ENCODE peak calls at places on chromosomes 16 and 17, in four cellular contexts. W, R, F and S are unnamed samples.
A peak's percentile ranks its signal among the peaks of the same experiment; 100 is the strongest.

GRCh38 chr16:67964477-67965131 is 3.8 kb downstream of the SLC12A4 start:
- DNase-seq in W (no peak), R (no peak), F (no peak), S (no peak)

GRCh38 chr16:4233431-4233830 is 8.4 kb downstream of the SRL start:
- DNase-seq in R (no peak), F (no peak), W (no peak), S (no peak)

GRCh38 chr17:38605230-38605851 is 411 bp downstream of the SRCIN1 start:
- DNase-seq in F (no peak), R (no peak), W (peak; percentile 82), S (no peak)

GRCh38 chr17:28747046-28747691 is 3.4 kb downstream of the TRAF4 start:
- DNase-seq in R (peak; percentile 42), F (no peak), W (peak; percentile 74), S (no peak)

GRCh38 chr16:58021661-58022551 is 3.6 kb upstream of the MMP15 start:
- DNase-seq in R (no peak), W (no peak), F (no peak), S (no peak)

GRCh38 chr17:73197141-73197540 is 4.3 kb downstream of the COG1 start:
- DNase-seq in W (no peak), F (no peak), R (no peak), S (no peak)

GRCh38 chr17:20159406-20160075 is 150.4 kb downstream of the SPECC1 start:
- DNase-seq in R (no peak), W (no peak), F (no peak), S (no peak)

GRCh38 chr17:66655861-66656260 is 179.1 kb upstream of the CACNG5 start:
- DNase-seq in R (peak; percentile 17), F (no peak), W (no peak), S (no peak)

GRCh38 chr17:70307430-70307829 is 138.1 kb downstream of the KCNJ2 start:
- DNase-seq in R (no peak), F (no peak), W (no peak), S (no peak)

GRCh38 chr17:69551212-69552010 is 136.9 kb downstream of the MAP2K6 start:
- DNase-seq in R (no peak), W (no peak), F (no peak), S (no peak)

GRCh38 chr17:79930786-79931516 is 91.7 kb upstream of the CBX4 start:
- DNase-seq in F (no peak), R (no peak), W (peak; percentile 58), S (no peak)

GRCh38 chr16:48558269-48558915 is 51.6 kb downstream of the N4BP1 start:
- DNase-seq in W (no peak), F (no peak), R (no peak), S (no peak)

GRCh38 chr16:28213396-28213795 is 1.6 kb upstream of the XPO6 start:
- DNase-seq in W (no peak), F (no peak), R (no peak), S (no peak)

GRCh38 chr16:28212532-28212873 is 738 bp upstream of the XPO6 start:
- DNase-seq in R (no peak), F (no peak), W (no peak), S (no peak)

GRCh38 chr16:28210979-28211505 is 723 bp downstream of the XPO6 start:
- DNase-seq in F (no peak), W (peak; percentile 58), R (peak; percentile 73), S (peak; percentile 35)

GRCh38 chr16:28210264-28210663 is 1.5 kb downstream of the XPO6 start:
- DNase-seq in W (no peak), F (no peak), R (no peak), S (no peak)

GRCh38 chr16:28211758-28212531 is at the start of gene XPO6:
- DNase-seq in W (peak; percentile 95), F (no peak), R (peak; percentile 98), S (peak; percentile 86)
- TF ChIP-seq POLR2AphosphoS5 in W (peak; percentile 48), F (no peak), R (no peak), S (peak; percentile 25)

GRCh38 chr17:7654832-7655540 is 4.3 kb downstream of the ATP1B2 start:
- DNase-seq in W (no peak), R (no peak), F (no peak), S (no peak)

GRCh38 chr17:7652659-7653343 is 2.1 kb downstream of the ATP1B2 start:
- DNase-seq in F (no peak), W (no peak), R (no peak), S (no peak)

GRCh38 chr17:7651097-7651958 is 602 bp downstream of the ATP1B2 start:
- DNase-seq in F (no peak), W (peak; percentile 37), R (peak; percentile 50), S (no peak)

GRCh38 chr17:7651959-7652658 is 1.4 kb downstream of the ATP1B2 start:
- DNase-seq in W (peak; percentile 57), F (no peak), R (no peak), S (no peak)

DNA sequence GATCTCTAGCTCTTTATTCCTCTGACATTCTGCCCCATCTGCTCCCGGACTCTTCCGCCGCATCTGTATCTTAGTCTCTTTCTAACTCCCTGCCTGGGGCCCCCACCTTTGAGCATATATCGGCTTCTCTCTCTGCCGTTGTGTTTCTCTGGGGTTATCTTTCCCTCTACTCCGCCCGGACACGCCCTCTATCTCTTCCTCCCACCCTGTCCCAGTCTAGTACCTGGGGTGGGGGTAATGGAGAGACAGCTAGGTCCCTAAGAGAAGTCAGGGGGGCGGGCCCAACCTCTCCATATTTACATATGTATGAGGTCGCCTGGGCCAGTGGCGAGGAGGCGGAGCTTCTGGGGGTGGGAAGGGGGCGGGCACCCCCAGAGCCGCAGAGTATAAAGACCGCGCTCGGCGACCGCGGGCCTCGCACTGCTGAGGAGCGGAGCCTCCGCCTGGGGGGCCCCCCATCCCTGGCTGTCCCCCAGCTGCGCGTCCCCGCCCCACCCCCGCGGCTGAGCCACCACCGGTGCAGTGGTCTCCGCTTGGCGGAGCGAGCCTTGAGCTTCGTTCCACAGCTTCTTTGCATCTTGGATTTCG is at the start of gene ATP1B2:
- DNase-seq in F (no peak), W (peak; percentile 99), R (peak; percentile 94), S (peak; percentile 67)
- TF ChIP-seq JUNB in F (no peak), W (no peak), R (no peak), S (no peak)

DNA sequence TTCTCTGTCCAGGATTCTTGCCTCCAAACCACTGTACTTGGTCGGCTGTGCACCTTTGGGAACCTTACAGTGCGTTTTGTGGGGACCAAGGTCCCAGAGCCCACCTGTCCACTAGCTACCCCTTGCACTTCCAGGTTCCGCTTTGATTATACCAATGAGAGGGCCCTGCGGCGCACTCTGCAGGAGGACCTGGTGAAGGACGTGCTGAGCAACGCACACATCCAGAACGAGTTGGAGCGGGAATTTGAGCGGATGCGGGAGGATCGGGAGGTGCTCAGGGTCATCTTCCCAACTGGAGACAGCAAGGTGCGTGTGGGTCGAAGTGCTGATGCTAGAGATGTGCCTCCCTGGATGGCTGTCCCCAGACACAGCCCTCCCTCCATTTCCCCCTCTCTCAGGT is 18.8 kb downstream of the POLR2A start:
- DNase-seq in W (peak; percentile 78), F (no peak), R (no peak), S (no peak)
- TF ChIP-seq POLR2AphosphoS5 in W (no peak), F (no peak), R (no peak), S (no peak)

GRCh38 chr17:17035920-17036319 is 6.3 kb upstream of the MPRIP start:
- DNase-seq in R (no peak), W (no peak), F (no peak), S (no peak)

GRCh38 chr17:17034496-17035066 is 7.7 kb upstream of the MPRIP start:
- DNase-seq in W (no peak), F (no peak), R (no peak), S (no peak)

GRCh38 chr17:17036520-17036998 is 5.7 kb upstream of the MPRIP start:
- DNase-seq in W (no peak), R (no peak), F (no peak), S (no peak)

GRCh38 chr17:17034028-17034427 is 8.2 kb upstream of the MPRIP start:
- DNase-seq in F (no peak), R (no peak), W (no peak), S (no peak)

GRCh38 chr17:17035490-17035889 is 6.8 kb upstream of the MPRIP start:
- DNase-seq in F (no peak), W (no peak), R (no peak), S (no peak)
- TF ChIP-seq JUNB in F (no peak), W (no peak), R (no peak), S (no peak)

DNA sequence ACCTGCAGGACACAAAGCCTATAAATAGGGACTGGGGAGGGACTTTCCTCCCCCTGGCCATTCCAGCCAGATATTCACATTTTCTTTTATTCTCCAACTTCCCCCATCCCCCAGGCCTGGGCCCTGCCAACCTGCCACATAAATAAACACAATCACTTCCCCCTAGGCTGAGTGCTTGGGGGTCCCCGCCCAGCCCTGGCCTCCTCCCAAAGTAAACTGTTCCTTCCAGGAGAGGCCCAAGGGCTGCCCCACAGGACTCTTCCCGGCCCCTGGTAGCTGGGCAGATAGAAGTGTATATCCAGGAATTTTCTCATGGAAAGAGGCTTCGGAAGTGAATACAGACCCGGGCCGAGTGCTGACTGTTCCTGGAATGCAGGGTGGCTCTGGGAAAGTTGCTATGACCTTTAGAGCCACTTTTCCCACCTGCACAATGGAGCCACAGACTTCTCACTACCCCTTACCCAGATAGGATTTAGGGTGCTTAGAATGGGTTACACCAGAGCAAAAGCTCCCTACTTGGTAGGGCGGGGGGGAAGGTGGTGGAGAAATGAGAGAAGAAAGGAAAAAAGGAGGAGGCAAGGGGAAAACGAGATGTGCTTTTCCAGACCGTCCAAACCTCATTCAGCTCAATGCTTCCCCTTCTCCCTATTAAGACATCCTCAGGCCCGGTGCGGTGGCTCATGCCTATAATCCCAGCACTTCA is 8.5 kb downstream of the CSF3 start:
- DNase-seq in R (no peak), F (no peak), W (no peak), S (no peak)
- TF ChIP-seq POLR2AphosphoS5 in R (no peak), F (no peak), W (no peak), S (no peak)

GRCh38 chr16:87766485-87766797 is 655 bp upstream of the KLHDC4 start:
- DNase-seq in F (no peak), W (no peak), R (no peak), S (no peak)

GRCh38 chr16:87765473-87765775 is 362 bp downstream of the KLHDC4 start:
- DNase-seq in R (peak; percentile 80), F (no peak), W (peak; percentile 16), S (no peak)

GRCh38 chr16:87765776-87766484 is at the start of gene KLHDC4:
- DNase-seq in F (peak; percentile 38), R (peak; percentile 89), W (peak; percentile 93), S (peak; percentile 78)

GRCh38 chr16:87762620-87763019 is 3.2 kb downstream of the KLHDC4 start:
- DNase-seq in R (no peak), W (no peak), F (no peak), S (no peak)

GRCh38 chr16:87764600-87765472 is 950 bp downstream of the KLHDC4 start:
- DNase-seq in W (no peak), F (no peak), R (no peak), S (no peak)
- TF ChIP-seq JUNB in W (no peak), F (no peak), R (no peak), S (no peak)